ENCODE peak calls at places on chromosomes 13 and 19, in nine cellular contexts. A, F, U, O, P, K, M, C and G are unnamed samples.

GRCh38 chr13:51826606-51827005 is 18.4 kb downstream of the TMEM272 start:
- DNase-seq in O (no peak), K (peak), A (no peak), P (no peak), U (no peak), F (no peak), M (peak), C (peak), G (no peak)

GRCh38 chr13:73061478-73062275 is 2.9 kb downstream of the KLF5 start:
- DNase-seq in M (no peak), O (no peak), F (peak), P (no peak), A (peak), U (no peak), C (no peak), K (no peak), G (no peak)

GRCh38 chr19:42048992-42049391 is 21.0 kb downstream of the GRIK5 start:
- DNase-seq in K (no peak), U (no peak), O (no peak), C (no peak), P (no peak), F (no peak), M (no peak), A (peak), G (no peak)

GRCh38 chr19:46351241-46352041 is 4.6 kb downstream of the PPP5C start:
- DNase-seq in U (peak), O (no peak), C (peak), K (peak), A (peak), P (no peak), F (peak), M (peak), G (peak)

GRCh38 chr13:33249066-33249465 is 36.5 kb downstream of the STARD13 start:
- DNase-seq in P (no peak), U (no peak), C (no peak), K (no peak), O (no peak), F (no peak), A (no peak), M (peak), G (peak)

GRCh38 chr13:25948910-25949309 is 102.9 kb downstream of the SHISA2 start:
- DNase-seq in M (no peak), O (no peak), A (no peak), K (no peak), F (no peak), C (no peak), U (no peak), P (no peak), G (no peak)

GRCh38 chr19:679418-680286 is 3.5 kb downstream of the FSTL3 start:
- DNase-seq in F (peak), C (peak), P (no peak), K (peak), U (peak), M (peak), O (peak), A (peak), G (peak)

GRCh38 chr19:32543107-32543900 is 37.7 kb upstream of the PDCD5 start:
- DNase-seq in P (no peak), K (no peak), F (no peak), O (no peak), A (no peak), C (no peak), M (no peak), U (no peak), G (no peak)

GRCh38 chr13:34578917-34579316 is 363.2 kb upstream of the NBEA start:
- DNase-seq in C (no peak), M (no peak), K (no peak), P (no peak), O (no peak), U (no peak), F (no peak), A (no peak), G (no peak)

GRCh38 chr19:14763497-14764145 is 14.7 kb downstream of the ADGRE2 start:
- DNase-seq in P (no peak), U (no peak), K (no peak), C (no peak), A (no peak), O (no peak), M (no peak), F (no peak), G (no peak)

GRCh38 chr19:10290439-10290875 is 705 bp downstream of the ICAM5 start:
- DNase-seq in C (no peak), M (no peak), U (no peak), P (no peak), A (no peak), O (peak), F (peak), K (no peak), G (peak)

GRCh38 chr19:41870401-41870873 is 6.6 kb upstream of the CD79A start:
- DNase-seq in U (no peak), A (no peak), M (peak), O (no peak), F (no peak), C (no peak), P (no peak), K (no peak), G (peak)

GRCh38 chr13:33108620-33109019 is 92.4 kb downstream of the KL start:
- DNase-seq in C (no peak), M (peak), A (no peak), P (no peak), U (no peak), O (no peak), F (no peak), K (no peak), G (peak)

GRCh38 chr13:26651234-26651633 is 93.8 kb downstream of the WASF3 start:
- DNase-seq in O (no peak), A (no peak), M (no peak), K (no peak), C (no peak), U (no peak), F (no peak), P (no peak), G (no peak)

GRCh38 chr19:50542825-50543428 is 25.3 kb downstream of the LRRC4B start:
- DNase-seq in O (no peak), F (no peak), M (no peak), P (no peak), C (no peak), U (no peak), A (no peak), K (no peak), G (no peak)

GRCh38 chr13:113883314-113883811 is 19.5 kb upstream of the GAS6 start:
- DNase-seq in M (no peak), P (no peak), U (no peak), O (no peak), F (no peak), K (no peak), A (no peak), C (no peak), G (no peak)

GRCh38 chr19:558770-559439 is 13.5 kb upstream of the BSG start:
- DNase-seq in P (no peak), A (no peak), K (no peak), M (peak), F (no peak), C (no peak), O (no peak), U (no peak), G (no peak)

GRCh38 chr13:29569253-29570057 is 26.0 kb downstream of the SLC7A1 start:
- DNase-seq in P (no peak), F (no peak), U (peak), M (peak), C (no peak), O (no peak), A (peak), K (no peak), G (no peak)

GRCh38 chr19:10004617-10005016 is 5.7 kb downstream of the COL5A3 start:
- DNase-seq in M (no peak), F (no peak), C (no peak), K (no peak), U (no peak), P (no peak), A (no peak), O (no peak), G (no peak)

GRCh38 chr19:11286312-11286974 is 9.5 kb upstream of the TSPAN16 start:
- DNase-seq in C (no peak), O (no peak), P (no peak), M (peak), U (no peak), A (no peak), K (no peak), F (no peak), G (peak)

GRCh38 chr13:28048768-28049167 is 51.6 kb downstream of the FLT3 start:
- DNase-seq in P (no peak), A (no peak), O (no peak), F (no peak), U (no peak), K (no peak), M (no peak), C (no peak), G (no peak)

GRCh38 chr13:37602743-37603381 is 4.3 kb upstream of the POSTN start:
- DNase-seq in O (no peak), F (no peak), P (no peak), C (peak), U (no peak), A (no peak), K (no peak), M (peak), G (peak)

GRCh38 chr13:27973291-27973690 is 4.2 kb upstream of the CDX2 start:
- DNase-seq in F (no peak), K (no peak), O (no peak), M (no peak), C (no peak), A (no peak), U (no peak), P (no peak), G (no peak)

GRCh38 chr19:7391218-7391670 is 42.5 kb downstream of the ARHGEF18 start:
- DNase-seq in P (no peak), K (no peak), F (no peak), C (no peak), U (no peak), O (no peak), A (peak), M (peak), G (peak)

GRCh38 chr19:8333771-8334457 is 9.1 kb downstream of the KANK3 start:
- DNase-seq in F (peak), K (no peak), O (no peak), C (no peak), U (no peak), P (no peak), M (no peak), A (no peak), G (no peak)

GRCh38 chr19:12648088-12648487 is 18.5 kb downstream of the MAN2B1 start:
- DNase-seq in C (no peak), K (peak), A (peak), M (no peak), P (no peak), F (peak), U (peak), O (no peak), G (no peak)

DNA sequence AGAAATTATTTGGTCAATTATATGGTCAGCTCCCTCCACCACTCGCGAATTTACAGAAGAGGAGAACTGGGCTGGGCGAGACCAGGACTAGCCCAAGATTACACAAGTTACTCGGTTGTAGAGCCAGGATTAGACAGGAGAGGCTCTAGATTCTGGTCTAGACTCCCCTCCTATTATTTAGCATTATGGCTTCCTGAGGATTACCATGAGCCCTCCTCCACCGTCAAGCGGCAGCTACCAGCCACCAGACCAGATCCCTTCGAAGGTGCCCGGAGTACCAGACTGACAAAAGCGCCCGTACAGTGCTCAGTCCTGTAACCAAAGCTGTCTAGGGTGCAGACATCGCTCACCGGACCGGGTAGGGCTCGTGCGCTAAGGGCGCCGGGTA is 497 bp upstream of the MLNR start:
- DNase-seq in M (no peak), O (no peak), A (no peak), F (no peak), C (no peak), U (no peak), P (no peak), K (no peak), G (peak)
- H3K4me3 ChIP-seq in M (peak), O (no peak), A (peak), F (peak), C (no peak), U (no peak), P (no peak), K (no peak), G (no peak)

GRCh38 chr19:4598712-4599111 is 39.2 kb upstream of the SEMA6B start:
- DNase-seq in K (no peak), A (no peak), P (no peak), F (peak), U (no peak), O (no peak), M (no peak), C (no peak), G (no peak)
- H3K4me3 ChIP-seq in K (no peak), A (no peak), P (no peak), F (peak), U (no peak), O (no peak), M (no peak), C (peak), G (no peak)

GRCh38 chr13:101527130-101527529 is 74.7 kb downstream of the ITGBL1 start:
- DNase-seq in A (no peak), P (no peak), O (no peak), C (no peak), U (no peak), M (no peak), K (no peak), F (no peak), G (no peak)

GRCh38 chr13:101535192-101535746 is 82.8 kb downstream of the ITGBL1 start:
- DNase-seq in O (no peak), A (no peak), M (no peak), F (no peak), U (no peak), C (no peak), P (no peak), K (no peak), G (peak)

GRCh38 chr13:101530293-101530692 is 77.8 kb downstream of the ITGBL1 start:
- DNase-seq in C (no peak), M (no peak), P (no peak), K (no peak), A (no peak), U (no peak), F (no peak), O (no peak), G (peak)

GRCh38 chr13:101523732-101524131 is 71.3 kb downstream of the ITGBL1 start:
- DNase-seq in O (no peak), C (no peak), U (no peak), M (peak), P (no peak), A (no peak), K (no peak), F (no peak), G (peak)

DNA sequence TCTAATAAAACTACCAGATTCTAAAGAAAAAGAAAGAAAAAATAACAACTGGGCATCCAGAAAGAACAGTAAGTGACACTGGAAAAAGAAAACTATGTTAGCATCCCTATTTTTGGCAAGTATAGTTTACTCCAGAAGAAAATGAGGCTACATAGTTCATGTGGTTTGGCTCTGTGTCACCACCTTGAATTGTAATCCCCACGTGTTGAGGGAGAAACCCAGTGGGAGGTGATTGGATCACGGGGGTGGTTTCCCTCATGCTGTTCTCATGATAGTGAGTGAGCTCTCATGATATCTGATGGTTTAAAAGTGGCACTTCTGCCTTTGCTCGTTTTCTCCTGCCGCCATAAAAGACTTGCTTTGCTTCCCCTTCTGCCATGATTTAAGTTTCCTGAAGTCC is 76.9 kb downstream of the ITGBL1 start:
- DNase-seq in O (no peak), M (peak), C (no peak), A (no peak), U (no peak), F (no peak), K (no peak), P (no peak), G (peak)
- H3K4me3 ChIP-seq in O (no peak), M (no peak), C (no peak), A (no peak), U (no peak), F (no peak), K (no peak), P (no peak), G (peak)

DNA sequence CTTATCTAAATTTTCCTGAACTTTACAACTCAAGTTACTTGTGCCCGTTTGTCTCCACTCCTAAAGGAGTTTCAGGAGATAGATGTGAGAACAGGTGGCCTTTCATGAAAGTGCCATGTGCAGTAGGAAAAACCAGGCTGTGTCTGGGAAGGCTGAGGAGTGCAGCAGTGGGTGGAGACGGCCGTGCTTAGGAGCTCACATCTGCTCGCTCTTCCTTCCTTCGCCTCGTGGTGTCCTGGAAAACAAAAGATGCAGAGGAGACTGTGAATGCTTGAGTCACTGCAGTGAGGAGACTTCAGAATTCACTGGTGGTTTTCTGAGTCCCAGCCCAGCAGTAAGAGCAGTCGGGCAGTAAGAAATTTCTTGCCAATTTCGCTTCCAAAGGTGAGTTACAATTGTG is 138.4 kb upstream of the RNF113B start:
- DNase-seq in M (peak), U (no peak), P (no peak), O (no peak), A (no peak), C (no peak), F (no peak), K (no peak), G (peak)
- H3K4me3 ChIP-seq in M (no peak), U (no peak), P (no peak), O (no peak), A (no peak), C (no peak), F (no peak), K (no peak), G (no peak)